ENCODE peak calls at places on chromosomes 13 and 19, in eight cellular contexts. G, C, V, Q, D, H, S and N are unnamed samples.

GRCh38 chr13:31885994-31886393 is 145.6 kb upstream of the FRY start:
- DNase-seq in G (peak; percentile 4), C (no peak), V (no peak), Q (no peak), D (no peak), H (peak; percentile 13), S (no peak), N (peak; percentile 77)

GRCh38 chr19:5628470-5628869 is 5.6 kb downstream of the SAFB start:
- DNase-seq in G (peak; percentile 64), C (no peak), V (no peak), Q (no peak), D (no peak), H (no peak), S (no peak), N (no peak)

GRCh38 chr19:11383706-11384048 is 437 bp downstream of the EPOR start:
- DNase-seq in G (no peak), C (no peak), V (no peak), Q (no peak), D (no peak), H (peak; percentile 41), S (no peak), N (no peak)

GRCh38 chr19:6522712-6523111 is 8.1 kb upstream of the TNFSF9 start:
- DNase-seq in G (no peak), C (no peak), V (peak; percentile 5), Q (no peak), D (no peak), H (no peak), S (no peak), N (no peak)

GRCh38 chr19:6172074-6172863 is 36.8 kb downstream of the ACSBG2 start:
- DNase-seq in G (no peak), C (no peak), V (no peak), Q (no peak), D (no peak), H (no peak), S (no peak), N (no peak)

GRCh38 chr19:917323-918151 is at the start of gene KISS1R:
- DNase-seq in G (peak; percentile 34), C (peak; percentile 23), V (peak; percentile 90), Q (peak; percentile 93), D (peak; percentile 71), H (peak; percentile 93), S (no peak), N (peak; percentile 82)

GRCh38 chr13:108508263-108508662 is 121.1 kb upstream of the MYO16 start:
- DNase-seq in G (peak; percentile 29), C (peak; percentile 15), V (no peak), Q (peak; percentile 79), D (no peak), H (peak; percentile 77), S (no peak), N (no peak)

GRCh38 chr19:13979224-13979623 is 26.9 kb downstream of the RFX1 start:
- DNase-seq in G (no peak), C (no peak), V (peak; percentile 78), Q (no peak), D (no peak), H (peak; percentile 27), S (no peak), N (no peak)

GRCh38 chr13:38045278-38046048 is 175.9 kb upstream of the TRPC4 start:
- DNase-seq in G (peak; percentile 33), C (peak; percentile 51), V (peak; percentile 8), Q (peak; percentile 64), D (no peak), H (peak; percentile 52), S (no peak), N (peak; percentile 9)

GRCh38 chr19:18741124-18741493 is 50.0 kb downstream of the COMP start:
- DNase-seq in G (no peak), C (no peak), V (no peak), Q (no peak), D (no peak), H (no peak), S (no peak), N (no peak)

GRCh38 chr19:50432658-50433057 is at the start of gene MYBPC2:
- DNase-seq in G (no peak), C (no peak), V (no peak), Q (peak; percentile 76), D (peak; percentile 40), H (peak; percentile 51), S (no peak), N (no peak)

GRCh38 chr19:35899547-35900214 is 659 bp downstream of the NFKBID start:
- DNase-seq in G (peak; percentile 81), C (peak; percentile 69), V (peak; percentile 95), Q (peak; percentile 83), D (peak; percentile 89), H (peak; percentile 67), S (peak; percentile 85), N (peak; percentile 87)
- H3K27ac ChIP-seq in G (peak overlapping the region; percentile 82), C (peak overlapping the region; percentile 59), V (peak overlapping the region; percentile 91), Q (peak overlapping the region; percentile 74), D (peak overlapping the region; percentile 92), H (no peak overlapping the region), S (peak overlapping the region; percentile 88), N (peak overlapping the region; percentile 81)

GRCh38 chr19:35727956-35728706 is 10.3 kb downstream of the KMT2B start:
- DNase-seq in G (no peak), C (no peak), V (no peak), Q (no peak), D (no peak), H (no peak), S (no peak), N (no peak)
- H3K36me3 ChIP-seq in G (peaks cover 94% of the 10 kb centered on the region), C (peaks cover 5% of the 10 kb centered on the region), V (no peaks in the 10 kb centered on the region), Q (peaks cover 29% of the 10 kb centered on the region), D (peaks cover 100% of the 10 kb centered on the region), H (no peaks in the 10 kb centered on the region), S (peaks cover 15% of the 10 kb centered on the region), N (peaks cover 95% of the 10 kb centered on the region)

DNA sequence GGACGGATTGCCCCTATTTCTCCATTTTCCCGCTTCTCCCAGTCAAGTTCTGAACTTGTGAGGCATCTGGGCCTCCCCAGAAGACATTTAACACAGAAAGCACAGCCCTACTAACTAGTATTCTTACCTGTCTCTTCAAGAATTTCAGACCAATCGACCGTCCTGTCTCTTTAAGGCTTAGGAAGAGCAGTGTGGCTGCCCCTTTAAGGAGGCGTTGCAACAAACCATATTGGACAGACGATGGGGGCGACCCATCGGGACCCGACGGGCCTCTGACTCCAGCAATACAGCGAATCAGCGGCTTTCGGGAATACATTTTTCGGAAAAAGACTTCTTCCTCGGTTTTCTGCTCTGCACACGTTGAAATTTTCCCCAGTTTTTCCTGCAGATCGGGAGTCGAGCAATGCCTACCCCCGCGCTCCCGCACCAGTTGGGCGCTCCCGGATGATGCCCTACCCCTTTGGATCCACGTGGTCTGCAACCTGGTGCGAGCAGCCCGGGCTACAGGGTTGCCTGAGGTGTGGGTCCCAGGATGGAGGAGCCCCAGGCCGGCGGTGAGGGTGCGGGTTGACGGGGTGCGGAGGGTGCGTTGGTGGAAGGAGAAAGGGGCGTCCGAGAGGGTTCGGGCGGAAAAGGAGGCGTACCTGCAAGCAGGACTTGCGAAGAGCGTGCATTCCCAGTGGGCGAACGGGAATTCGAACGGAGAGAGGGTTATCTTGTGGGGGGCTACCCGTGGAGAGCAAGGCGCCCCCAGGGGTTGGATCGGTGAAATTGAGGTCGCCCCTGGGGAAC is at the start of gene POLR1G:
- DNase-seq in G (peak; percentile 75), C (peak; percentile 73), V (peak; percentile 90), Q (peak; percentile 89), D (peak; percentile 80), H (peak; percentile 88), S (peak; percentile 80), N (peak; percentile 86)
- TF ChIP-seq CTCF in G (no peak), C (no peak), V (no peak), Q (peak; percentile 5), D (no peak), H (no peak), S (no peak), N (no peak)

DNA sequence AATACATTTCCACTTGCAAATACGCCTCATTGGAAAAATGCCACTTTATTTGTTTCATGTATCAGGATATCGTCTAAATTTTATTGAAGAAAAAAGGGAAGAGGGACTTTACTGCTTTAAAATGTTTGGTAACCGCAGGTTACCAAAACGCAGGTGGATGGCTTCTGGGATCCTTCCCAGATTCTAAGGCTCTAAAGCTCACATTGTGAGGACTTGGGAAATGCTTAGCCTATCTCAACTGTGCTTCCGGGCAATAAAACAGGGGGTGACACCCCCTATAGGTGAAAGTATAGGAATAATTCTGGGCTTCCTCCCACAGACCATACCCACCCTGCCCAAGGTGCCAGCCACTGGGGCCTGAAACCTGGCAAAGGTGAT is 73.2 kb upstream of the IPO5 start:
- DNase-seq in G (no peak), C (peak; percentile 62), V (no peak), Q (no peak), D (no peak), H (no peak), S (no peak), N (no peak)
- H3K27ac ChIP-seq in G (peak overlapping the region; percentile 82), C (peak overlapping the region; percentile 90), V (no peak overlapping the region), Q (no peak overlapping the region), D (no peak overlapping the region), H (no peak overlapping the region), S (no peak overlapping the region), N (no peak overlapping the region)

GRCh38 chr19:9989504-9989903 is 20.8 kb downstream of the COL5A3 start:
- DNase-seq in G (no peak), C (no peak), V (no peak), Q (no peak), D (no peak), H (no peak), S (no peak), N (no peak)
- H3K36me3 ChIP-seq in G (peaks cover 2% of the 10 kb centered on the region), C (no peaks in the 10 kb centered on the region), V (no peaks in the 10 kb centered on the region), Q (no peaks in the 10 kb centered on the region), D (no peaks in the 10 kb centered on the region), H (no peaks in the 10 kb centered on the region), S (no peaks in the 10 kb centered on the region), N (no peaks in the 10 kb centered on the region)

GRCh38 chr13:52010890-52011689 is at the start of gene ATP7B:
- DNase-seq in G (no peak), C (no peak), V (peak; percentile 81), Q (peak; percentile 81), D (no peak), H (peak; percentile 78), S (no peak), N (peak; percentile 11)
- TF ChIP-seq CTCF in G (peak; percentile 20), C (no peak), V (no peak), Q (peak; percentile 4), D (no peak), H (peak; percentile 12), S (no peak), N (no peak)

DNA sequence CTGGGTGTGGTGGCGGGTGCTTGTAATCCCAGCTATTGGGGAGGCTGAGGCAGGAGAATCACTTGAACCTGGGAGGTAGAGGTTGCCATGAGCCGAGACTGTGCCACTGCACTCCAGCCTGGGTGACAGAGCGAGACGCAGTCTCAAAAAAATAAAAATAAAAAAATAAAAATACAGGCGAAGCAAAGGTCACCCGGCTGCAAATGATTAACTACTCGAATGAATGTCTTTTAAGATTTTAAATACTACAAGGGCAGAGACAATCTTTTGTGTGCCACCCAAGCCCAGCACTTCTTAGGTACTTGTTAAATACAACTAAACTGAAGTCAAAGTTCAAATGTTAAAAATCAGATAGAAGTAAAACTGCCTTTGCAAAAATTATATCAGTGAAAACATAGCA is 6.7 kb downstream of the LNX2 start:
- DNase-seq in G (no peak), C (no peak), V (no peak), Q (no peak), D (no peak), H (no peak), S (no peak), N (no peak)
- H3K27ac ChIP-seq in G (no peak overlapping the region), C (no peak overlapping the region), V (no peak overlapping the region), Q (no peak overlapping the region), D (no peak overlapping the region), H (no peak overlapping the region), S (no peak overlapping the region), N (no peak overlapping the region)

DNA sequence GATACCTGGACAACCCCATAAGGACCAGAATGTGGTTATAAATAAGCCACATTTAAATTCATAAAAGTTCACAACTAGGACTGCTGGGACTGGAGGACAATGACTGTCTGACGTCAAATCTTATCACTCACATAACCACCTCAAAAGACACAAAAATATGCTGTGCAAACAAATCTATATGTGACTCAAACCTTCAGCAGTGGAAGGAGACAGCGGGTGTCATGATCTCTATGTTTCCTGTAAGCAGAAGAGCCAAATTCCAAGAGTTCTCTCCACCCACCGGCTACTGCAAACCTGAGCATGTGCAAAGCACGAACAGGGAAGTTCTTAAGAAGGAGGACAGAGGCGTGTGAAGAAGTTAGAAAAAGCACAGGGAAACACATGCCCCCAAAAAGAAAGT is 113.2 kb downstream of the MYCBP2 start:
- DNase-seq in G (peak; percentile 68), C (peak; percentile 4), V (no peak), Q (no peak), D (no peak), H (no peak), S (no peak), N (no peak)
- H3K36me3 ChIP-seq in G (peaks cover 9% of the 10 kb centered on the region), C (no peaks in the 10 kb centered on the region), V (no peaks in the 10 kb centered on the region), Q (peaks cover 7% of the 10 kb centered on the region), D (peaks cover 66% of the 10 kb centered on the region), H (no peaks in the 10 kb centered on the region), S (peaks cover 32% of the 10 kb centered on the region), N (no peaks in the 10 kb centered on the region)